ENCODE peak calls at places on chromosome 11, in nine cellular contexts. One of them, this sample, is unnamed.

GRCh38 chr11:10622957-10623787 is 54.7 kb upstream of the LYVE1 start:
- DNase-seq in bronchial epithelial cell: no peak
- DNase-seq in fibroblast of lung: no peak
- DNase-seq in neuronal stem cell: no peak
- DNase-seq in body of pancreas: peak; percentile 62
- DNase-seq in K562: no peak
- DNase-seq in AG04449: no peak
- DNase-seq in neural progenitor cell: no peak
- DNase-seq in PC-3: peak; percentile 37
- DNase-seq in this sample: no peak

GRCh38 chr11:13745165-13745564 is 76.7 kb downstream of the FAR1 start:
- DNase-seq in AG04449: no peak
- DNase-seq in fibroblast of lung: no peak
- DNase-seq in neuronal stem cell: no peak
- DNase-seq in neural progenitor cell: no peak
- DNase-seq in PC-3: no peak
- DNase-seq in body of pancreas: no peak
- DNase-seq in bronchial epithelial cell: peak; percentile 9
- DNase-seq in K562: no peak
- DNase-seq in this sample: no peak

GRCh38 chr11:129425214-129425613 is 49.6 kb downstream of the BARX2 start:
- DNase-seq in AG04449: no peak
- DNase-seq in fibroblast of lung: no peak
- DNase-seq in neural progenitor cell: no peak
- DNase-seq in neuronal stem cell: no peak
- DNase-seq in bronchial epithelial cell: no peak
- DNase-seq in PC-3: no peak
- DNase-seq in K562: no peak
- DNase-seq in body of pancreas: no peak
- DNase-seq in this sample: no peak

GRCh38 chr11:59271247-59271755 is 58.6 kb upstream of the MPEG1 start:
- DNase-seq in AG04449: no peak
- DNase-seq in body of pancreas: no peak
- DNase-seq in K562: no peak
- DNase-seq in neural progenitor cell: no peak
- DNase-seq in bronchial epithelial cell: no peak
- DNase-seq in PC-3: no peak
- DNase-seq in fibroblast of lung: no peak
- DNase-seq in neuronal stem cell: no peak
- DNase-seq in this sample: no peak

GRCh38 chr11:30914143-30914762 is 328.1 kb upstream of the MPPED2 start:
- DNase-seq in bronchial epithelial cell: peak; percentile 59
- DNase-seq in AG04449: peak; percentile 12
- DNase-seq in fibroblast of lung: peak; percentile 65
- DNase-seq in body of pancreas: peak; percentile 54
- DNase-seq in PC-3: peak; percentile 47
- DNase-seq in neuronal stem cell: peak; percentile 56
- DNase-seq in K562: peak; percentile 6
- DNase-seq in neural progenitor cell: peak; percentile 88
- DNase-seq in this sample: peak; percentile 39

GRCh38 chr11:9571071-9571765 is 2.3 kb upstream of the WEE1 start:
- DNase-seq in neuronal stem cell: no peak
- DNase-seq in K562: no peak
- DNase-seq in PC-3: no peak
- DNase-seq in bronchial epithelial cell: no peak
- DNase-seq in neural progenitor cell: no peak
- DNase-seq in fibroblast of lung: no peak
- DNase-seq in AG04449: no peak
- DNase-seq in body of pancreas: no peak
- DNase-seq in this sample: no peak

GRCh38 chr11:126341760-126342161 is 13.7 kb upstream of the ST3GAL4 start:
- DNase-seq in K562: peak; percentile 40
- DNase-seq in fibroblast of lung: peak; percentile 73
- DNase-seq in neural progenitor cell: no peak
- DNase-seq in PC-3: peak; percentile 98
- DNase-seq in body of pancreas: no peak
- DNase-seq in bronchial epithelial cell: peak; percentile 70
- DNase-seq in neuronal stem cell: no peak
- DNase-seq in AG04449: peak; percentile 77
- DNase-seq in this sample: peak; percentile 70

GRCh38 chr11:91066648-91067047 is 843.8 kb upstream of the CHORDC1 start:
- DNase-seq in PC-3: no peak
- DNase-seq in neuronal stem cell: no peak
- DNase-seq in bronchial epithelial cell: no peak
- DNase-seq in fibroblast of lung: no peak
- DNase-seq in neural progenitor cell: no peak
- DNase-seq in K562: no peak
- DNase-seq in body of pancreas: no peak
- DNase-seq in AG04449: no peak
- DNase-seq in this sample: no peak

GRCh38 chr11:86632499-86633269 is 39.7 kb downstream of the ME3 start:
- DNase-seq in fibroblast of lung: peak; percentile 91
- DNase-seq in bronchial epithelial cell: peak; percentile 96
- DNase-seq in body of pancreas: peak; percentile 10
- DNase-seq in PC-3: peak; percentile 92
- DNase-seq in AG04449: peak; percentile 85
- DNase-seq in neuronal stem cell: peak; percentile 12
- DNase-seq in K562: peak; percentile 14
- DNase-seq in neural progenitor cell: peak; percentile 40
- DNase-seq in this sample: peak; percentile 96

GRCh38 chr11:125404136-125404810 is 91.8 kb downstream of the FEZ1 start:
- DNase-seq in AG04449: no peak
- DNase-seq in K562: no peak
- DNase-seq in PC-3: no peak
- DNase-seq in neural progenitor cell: peak; percentile 92
- DNase-seq in bronchial epithelial cell: no peak
- DNase-seq in fibroblast of lung: no peak
- DNase-seq in neuronal stem cell: peak; percentile 60
- DNase-seq in body of pancreas: no peak
- DNase-seq in this sample: peak; percentile 32

GRCh38 chr11:35487532-35488078 is 37.8 kb downstream of the PAMR1 start:
- DNase-seq in PC-3: peak; percentile 69
- DNase-seq in bronchial epithelial cell: peak; percentile 39
- DNase-seq in neuronal stem cell: peak; percentile 33
- DNase-seq in body of pancreas: peak; percentile 39
- DNase-seq in neural progenitor cell: peak; percentile 83
- DNase-seq in AG04449: peak; percentile 36
- DNase-seq in fibroblast of lung: peak; percentile 79
- DNase-seq in K562: no peak
- DNase-seq in this sample: no peak

GRCh38 chr11:18236664-18237356 is at the start of gene SAA4:
- DNase-seq in body of pancreas: no peak
- DNase-seq in AG04449: no peak
- DNase-seq in PC-3: peak; percentile 28
- DNase-seq in bronchial epithelial cell: peak; percentile 52
- DNase-seq in fibroblast of lung: no peak
- DNase-seq in K562: no peak
- DNase-seq in neural progenitor cell: no peak
- DNase-seq in neuronal stem cell: no peak
- DNase-seq in this sample: no peak

GRCh38 chr11:36672815-36673450 is 74.9 kb upstream of the RAG2 start:
- DNase-seq in neuronal stem cell: no peak
- DNase-seq in AG04449: peak; percentile 7
- DNase-seq in bronchial epithelial cell: peak; percentile 47
- DNase-seq in neural progenitor cell: peak; percentile 29
- DNase-seq in K562: peak; percentile 11
- DNase-seq in PC-3: peak; percentile 65
- DNase-seq in body of pancreas: peak; percentile 54
- DNase-seq in fibroblast of lung: peak; percentile 61
- DNase-seq in this sample: peak; percentile 3

GRCh38 chr11:70161043-70161625 is 42.0 kb upstream of the FADD start:
- DNase-seq in fibroblast of lung: no peak
- DNase-seq in neuronal stem cell: no peak
- DNase-seq in body of pancreas: no peak
- DNase-seq in AG04449: no peak
- DNase-seq in bronchial epithelial cell: no peak
- DNase-seq in neural progenitor cell: no peak
- DNase-seq in K562: no peak
- DNase-seq in PC-3: no peak
- DNase-seq in this sample: no peak

GRCh38 chr11:119584193-119585037 is 144.6 kb downstream of the NECTIN1 start:
- DNase-seq in K562: peak; percentile 76
- DNase-seq in PC-3: peak; percentile 90
- DNase-seq in fibroblast of lung: peak; percentile 55
- DNase-seq in body of pancreas: peak; percentile 58
- DNase-seq in neural progenitor cell: peak; percentile 95
- DNase-seq in neuronal stem cell: peak; percentile 90
- DNase-seq in AG04449: no peak
- DNase-seq in bronchial epithelial cell: peak; percentile 51
- DNase-seq in this sample: peak; percentile 5

GRCh38 chr11:117691501-117691900 is 105.5 kb downstream of the DSCAML1 start:
- DNase-seq in body of pancreas: no peak
- DNase-seq in PC-3: peak; percentile 27
- DNase-seq in neuronal stem cell: no peak
- DNase-seq in fibroblast of lung: no peak
- DNase-seq in AG04449: no peak
- DNase-seq in K562: no peak
- DNase-seq in bronchial epithelial cell: no peak
- DNase-seq in neural progenitor cell: no peak
- DNase-seq in this sample: no peak

GRCh38 chr11:83725161-83725560 is 439.0 kb upstream of the CCDC90B start:
- DNase-seq in fibroblast of lung: no peak
- DNase-seq in AG04449: no peak
- DNase-seq in body of pancreas: no peak
- DNase-seq in neuronal stem cell: no peak
- DNase-seq in K562: no peak
- DNase-seq in bronchial epithelial cell: no peak
- DNase-seq in neural progenitor cell: peak; percentile 5
- DNase-seq in PC-3: no peak
- DNase-seq in this sample: no peak

GRCh38 chr11:77141034-77141433 is 13.0 kb downstream of the MYO7A start:
- DNase-seq in body of pancreas: no peak
- DNase-seq in neural progenitor cell: no peak
- DNase-seq in neuronal stem cell: no peak
- DNase-seq in PC-3: peak; percentile 74
- DNase-seq in fibroblast of lung: peak; percentile 45
- DNase-seq in K562: no peak
- DNase-seq in bronchial epithelial cell: peak; percentile 92
- DNase-seq in AG04449: no peak
- DNase-seq in this sample: peak; percentile 38

GRCh38 chr11:6480299-6480914 is 724 bp downstream of the ARFIP2 start:
- DNase-seq in neural progenitor cell: no peak
- DNase-seq in PC-3: no peak
- DNase-seq in AG04449: no peak
- DNase-seq in fibroblast of lung: no peak
- DNase-seq in bronchial epithelial cell: no peak
- DNase-seq in body of pancreas: peak; percentile 44
- DNase-seq in K562: no peak
- DNase-seq in neuronal stem cell: no peak
- DNase-seq in this sample: no peak

GRCh38 chr11:6483015-6483414 is 1.7 kb downstream of the TIMM10B start:
- DNase-seq in fibroblast of lung: no peak
- DNase-seq in neural progenitor cell: no peak
- DNase-seq in body of pancreas: no peak
- DNase-seq in AG04449: no peak
- DNase-seq in PC-3: no peak
- DNase-seq in bronchial epithelial cell: no peak
- DNase-seq in K562: no peak
- DNase-seq in neuronal stem cell: no peak
- DNase-seq in this sample: no peak

GRCh38 chr11:6481012-6481923 is at the start of the genes ARFIP2 and TIMM10B:
- DNase-seq in bronchial epithelial cell: peak; percentile 95
- DNase-seq in K562: peak; percentile 98
- DNase-seq in body of pancreas: peak; percentile 99
- DNase-seq in PC-3: peak; percentile 97
- DNase-seq in neural progenitor cell: peak; percentile 98
- DNase-seq in AG04449: peak; percentile 86
- DNase-seq in neuronal stem cell: peak; percentile 93
- DNase-seq in fibroblast of lung: peak; percentile 98
- DNase-seq in this sample: peak; percentile 92

GRCh38 chr11:6481924-6482275 is 599 bp downstream of the TIMM10B start:
- DNase-seq in AG04449: no peak
- DNase-seq in bronchial epithelial cell: no peak
- DNase-seq in neuronal stem cell: no peak
- DNase-seq in neural progenitor cell: no peak
- DNase-seq in fibroblast of lung: no peak
- DNase-seq in body of pancreas: no peak
- DNase-seq in K562: no peak
- DNase-seq in PC-3: no peak
- DNase-seq in this sample: no peak

GRCh38 chr11:6482431-6482830 is 1.1 kb downstream of the TIMM10B start:
- DNase-seq in body of pancreas: no peak
- DNase-seq in K562: no peak
- DNase-seq in PC-3: no peak
- DNase-seq in neuronal stem cell: no peak
- DNase-seq in neural progenitor cell: no peak
- DNase-seq in fibroblast of lung: no peak
- DNase-seq in bronchial epithelial cell: no peak
- DNase-seq in AG04449: no peak
- DNase-seq in this sample: no peak
- H3K4me3 ChIP-seq in body of pancreas: no peak overlapping the region
- H3K4me3 ChIP-seq in K562: peak overlapping the region; percentile 87
- H3K4me3 ChIP-seq in PC-3: peak overlapping the region; percentile 95
- H3K4me3 ChIP-seq in neuronal stem cell: no peak overlapping the region
- H3K4me3 ChIP-seq in neural progenitor cell: peak overlapping the region; percentile 83
- H3K4me3 ChIP-seq in fibroblast of lung: peak overlapping the region; percentile 71
- H3K4me3 ChIP-seq in bronchial epithelial cell: peak overlapping the region; percentile 75
- H3K4me3 ChIP-seq in AG04449: peak overlapping the region; percentile 99
- H3K4me3 ChIP-seq in this sample: peak overlapping the region; percentile 80

GRCh38 chr11:105960252-105961245 is 61.5 kb downstream of the MSANTD4 start:
- DNase-seq in K562: peak; percentile 15
- DNase-seq in neuronal stem cell: no peak
- DNase-seq in AG04449: no peak
- DNase-seq in fibroblast of lung: no peak
- DNase-seq in neural progenitor cell: peak; percentile 39
- DNase-seq in body of pancreas: no peak
- DNase-seq in bronchial epithelial cell: no peak
- DNase-seq in PC-3: no peak
- DNase-seq in this sample: no peak
- H3K4me3 ChIP-seq in K562: peak overlapping the region; percentile 41
- H3K4me3 ChIP-seq in neuronal stem cell: no peak overlapping the region
- H3K4me3 ChIP-seq in AG04449: no peak overlapping the region
- H3K4me3 ChIP-seq in fibroblast of lung: no peak overlapping the region
- H3K4me3 ChIP-seq in neural progenitor cell: no peak overlapping the region
- H3K4me3 ChIP-seq in body of pancreas: no peak overlapping the region
- H3K4me3 ChIP-seq in bronchial epithelial cell: no peak overlapping the region
- H3K4me3 ChIP-seq in PC-3: no peak overlapping the region
- H3K4me3 ChIP-seq in this sample: no peak overlapping the region

DNA sequence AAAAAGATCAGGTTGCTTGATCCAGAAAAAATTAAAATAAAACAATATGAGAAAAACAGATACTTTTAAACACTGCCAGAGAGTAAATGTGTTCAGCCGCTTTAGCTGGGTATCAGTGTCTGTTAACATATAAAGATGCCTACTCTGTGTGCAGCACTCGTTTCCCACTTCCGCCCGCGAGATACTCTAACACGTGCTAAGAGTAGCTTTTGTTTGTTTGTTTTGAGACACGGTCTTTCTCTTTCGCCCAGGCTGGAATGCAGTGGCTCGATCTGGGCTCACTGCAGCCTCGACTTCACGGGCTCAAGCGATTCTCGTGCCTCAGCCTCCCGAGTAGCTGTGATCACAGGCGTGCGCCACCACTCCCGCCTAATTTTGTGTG is 531 bp upstream of the MEN1 start:
- DNase-seq in fibroblast of lung: no peak
- DNase-seq in neural progenitor cell: peak; percentile 57
- DNase-seq in neuronal stem cell: no peak
- DNase-seq in PC-3: no peak
- DNase-seq in bronchial epithelial cell: no peak
- DNase-seq in body of pancreas: peak; percentile 26
- DNase-seq in K562: no peak
- DNase-seq in AG04449: no peak
- DNase-seq in this sample: no peak
- H3K4me3 ChIP-seq in fibroblast of lung: peak overlapping the region; percentile 89
- H3K4me3 ChIP-seq in neural progenitor cell: peak overlapping the region; percentile 98
- H3K4me3 ChIP-seq in neuronal stem cell: no peak overlapping the region
- H3K4me3 ChIP-seq in PC-3: peak overlapping the region; percentile 89
- H3K4me3 ChIP-seq in bronchial epithelial cell: peak overlapping the region; percentile 87
- H3K4me3 ChIP-seq in body of pancreas: peak overlapping the region; percentile 86
- H3K4me3 ChIP-seq in K562: peak overlapping the region; percentile 90
- H3K4me3 ChIP-seq in AG04449: peak overlapping the region; percentile 83
- H3K4me3 ChIP-seq in this sample: peak overlapping the region; percentile 92

GRCh38 chr11:33869511-33870422 is 22.1 kb downstream of the LMO2 start:
- DNase-seq in fibroblast of lung: peak; percentile 14
- DNase-seq in AG04449: no peak
- DNase-seq in body of pancreas: peak; percentile 56
- DNase-seq in K562: peak; percentile 61
- DNase-seq in neural progenitor cell: peak; percentile 84
- DNase-seq in neuronal stem cell: no peak
- DNase-seq in PC-3: peak; percentile 21
- DNase-seq in bronchial epithelial cell: peak; percentile 12
- DNase-seq in this sample: no peak
- H3K4me3 ChIP-seq in fibroblast of lung: peak overlapping the region; percentile 59
- H3K4me3 ChIP-seq in AG04449: peak overlapping the region; percentile 51
- H3K4me3 ChIP-seq in body of pancreas: peak overlapping the region; percentile 39
- H3K4me3 ChIP-seq in K562: peak overlapping the region; percentile 75
- H3K4me3 ChIP-seq in neural progenitor cell: peak overlapping the region; percentile 71
- H3K4me3 ChIP-seq in neuronal stem cell: peak overlapping the region; percentile 81
- H3K4me3 ChIP-seq in PC-3: peak overlapping the region; percentile 77
- H3K4me3 ChIP-seq in bronchial epithelial cell: peak overlapping the region; percentile 42
- H3K4me3 ChIP-seq in this sample: peak overlapping the region; percentile 53

This sample was measured in skeletal muscle cell.